ENCODE peak calls at places on chromosomes 2 and 18, in eight cellular contexts. U, H, L, N, K, G, S and A are unnamed samples.

GRCh38 chr2:239264838-239265651 is 135.8 kb downstream of the HDAC4 start:
- DNase-seq in K (no peak), U (peak; percentile 38), S (peak; percentile 56), H (peak; percentile 38), G (no peak), N (peak; percentile 70), L (no peak), A (no peak)

GRCh38 chr2:84832772-84833461 is 48.0 kb downstream of the TRABD2A start:
- DNase-seq in K (peak; percentile 21), S (no peak), U (peak; percentile 43), H (no peak), L (no peak), N (no peak), G (no peak), A (peak; percentile 12)

GRCh38 chr2:3036432-3037125 is 341.0 kb downstream of the EIPR1 start:
- DNase-seq in N (no peak), U (no peak), G (no peak), H (no peak), L (no peak), S (no peak), K (no peak), A (no peak)

GRCh38 chr2:177334940-177335543 is 57.5 kb upstream of the AGPS start:
- DNase-seq in H (peak; percentile 71), L (peak; percentile 41), K (peak; percentile 82), G (peak; percentile 34), S (peak; percentile 33), N (peak; percentile 71), U (peak; percentile 69), A (peak; percentile 62)

GRCh38 chr2:26438526-26438925 is 36.8 kb downstream of the DRC1 start:
- DNase-seq in H (no peak), N (no peak), S (no peak), K (peak; percentile 13), U (no peak), G (no peak), L (no peak), A (no peak)

GRCh38 chr18:58303363-58303762 is 259.3 kb downstream of the NEDD4L start:
- DNase-seq in K (no peak), H (no peak), N (no peak), G (no peak), S (no peak), L (no peak), U (no peak), A (no peak)

GRCh38 chr2:181281206-181281832 is 175.9 kb upstream of the ITGA4 start:
- DNase-seq in K (no peak), U (no peak), G (no peak), N (no peak), S (no peak), L (peak; percentile 45), H (no peak), A (no peak)

GRCh38 chr18:21841570-21841969 is 101.0 kb downstream of the MIB1 start:
- DNase-seq in U (no peak), G (no peak), K (no peak), N (no peak), L (no peak), H (no peak), S (no peak), A (no peak)

GRCh38 chr18:48771641-48772380 is 179.0 kb downstream of the SMAD7 start:
- DNase-seq in U (no peak), H (no peak), G (no peak), K (no peak), N (no peak), S (no peak), L (no peak), A (peak; percentile 31)

GRCh38 chr2:18745431-18746272 is 156.3 kb upstream of the NT5C1B start:
- DNase-seq in L (no peak), H (peak; percentile 42), K (no peak), N (no peak), U (no peak), G (no peak), S (no peak), A (no peak)

GRCh38 chr2:60213865-60214657 is 339.4 kb downstream of the BCL11A start:
- DNase-seq in U (no peak), H (peak; percentile 71), K (no peak), N (peak; percentile 35), L (no peak), S (no peak), G (no peak), A (peak; percentile 56)

GRCh38 chr18:9949861-9950260 is 36.0 kb downstream of the VAPA start:
- DNase-seq in L (no peak), K (no peak), S (no peak), G (no peak), N (no peak), H (no peak), U (no peak), A (no peak)

GRCh38 chr2:163039266-163039665 is 200.7 kb upstream of the KCNH7 start:
- DNase-seq in K (no peak), H (no peak), G (no peak), L (no peak), U (no peak), N (no peak), S (no peak), A (no peak)

GRCh38 chr18:76927216-76927725 is 104.9 kb downstream of the ZNF236 start:
- DNase-seq in H (no peak), N (no peak), G (no peak), K (no peak), S (no peak), L (no peak), U (no peak), A (no peak)

GRCh38 chr2:187302619-187303018 is 145.4 kb downstream of the CALCRL start:
- DNase-seq in H (peak; percentile 36), N (no peak), U (no peak), L (no peak), K (no peak), G (no peak), S (no peak), A (no peak)

GRCh38 chr2:230748087-230748486 is 35.4 kb downstream of the CAB39 start:
- DNase-seq in L (no peak), U (no peak), H (peak; percentile 55), N (no peak), G (no peak), S (no peak), K (no peak), A (no peak)

DNA sequence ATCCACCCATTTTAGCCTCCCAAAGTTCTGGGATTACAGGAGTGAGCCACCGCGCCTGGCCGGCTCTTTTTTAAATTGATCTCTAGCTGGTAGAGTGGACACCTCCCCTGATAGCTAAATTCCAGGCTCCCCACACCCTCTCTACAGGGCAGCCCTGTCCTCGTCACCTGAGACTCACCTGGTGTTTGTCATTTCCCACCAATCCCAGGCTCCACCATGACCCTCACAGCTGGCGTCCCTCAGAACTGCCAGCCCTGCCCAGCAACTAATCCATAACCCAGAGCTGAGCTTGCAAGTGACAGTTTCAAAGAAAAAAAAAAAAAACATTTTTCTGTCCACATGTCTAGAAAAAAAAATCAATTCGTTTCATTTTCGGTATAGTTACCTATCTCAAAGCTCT is 294.8 kb downstream of the FBXO15 start:
- DNase-seq in G (no peak), H (no peak), L (no peak), U (no peak), S (no peak), N (no peak), K (no peak), A (no peak)
- TF ChIP-seq CTCF in G (no peak), H (no peak), L (no peak), U (no peak), S (no peak), N (no peak), K (no peak), A (no peak)

GRCh38 chr2:147845608-147846002 is 776 bp downstream of the ACVR2A start:
- DNase-seq in H (peak; percentile 17), K (no peak), N (no peak), U (no peak), G (no peak), L (no peak), S (no peak), A (no peak)

GRCh38 chr2:147843864-147844690 is 752 bp upstream of the ACVR2A start:
- DNase-seq in G (peak; percentile 95), H (peak; percentile 92), K (peak; percentile 95), S (peak; percentile 54), N (peak; percentile 97), U (peak; percentile 84), L (peak; percentile 92), A (peak; percentile 97)

GRCh38 chr2:147847746-147848391 is 3.0 kb downstream of the ACVR2A start:
- DNase-seq in S (no peak), H (no peak), N (no peak), G (no peak), K (no peak), U (no peak), L (no peak), A (no peak)

GRCh38 chr2:147844691-147845607 is at the start of gene ACVR2A:
- DNase-seq in G (peak; percentile 57), S (no peak), L (peak; percentile 73), H (peak; percentile 28), K (peak; percentile 56), N (peak; percentile 58), U (peak; percentile 64), A (peak; percentile 83)

DNA sequence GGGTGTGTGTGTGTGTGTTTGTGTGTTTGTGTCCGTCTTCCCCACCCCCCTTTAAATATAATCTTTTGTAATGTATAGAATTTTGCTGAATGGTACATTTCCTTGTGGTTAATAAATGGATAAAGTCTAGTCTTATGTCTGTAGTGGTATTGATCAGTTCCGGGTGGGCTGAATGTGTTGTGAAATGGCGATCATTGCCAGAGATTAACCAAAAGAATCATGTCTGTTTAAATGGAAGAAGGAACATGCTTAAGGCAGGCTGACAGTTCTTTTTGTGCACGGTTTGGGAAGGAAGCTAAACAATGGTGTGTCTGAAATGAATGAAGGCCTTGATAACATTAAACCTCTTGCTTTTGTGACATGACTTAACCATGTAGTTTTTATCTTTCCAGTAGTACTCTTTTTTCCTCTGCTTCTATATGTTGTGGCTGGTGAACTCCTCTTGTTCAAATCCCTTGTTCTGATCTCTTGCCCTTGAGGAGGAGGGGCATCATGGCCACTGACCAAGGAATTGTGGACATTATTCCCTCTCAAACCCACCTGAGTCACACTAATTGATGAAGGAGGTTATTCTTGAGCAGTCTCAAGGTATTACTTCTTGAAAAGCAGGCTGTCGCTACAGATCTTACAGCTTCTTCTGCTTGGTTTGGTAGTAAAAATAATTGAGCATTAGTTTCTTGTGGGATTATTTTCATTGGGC is 1.7 kb downstream of the ACVR2A start:
- DNase-seq in N (no peak), H (peak; percentile 22), L (no peak), U (no peak), G (no peak), S (no peak), K (no peak), A (no peak)
- TF ChIP-seq EZH2phosphoT487 in N (no peak), H (no peak), L (no peak), U (no peak), G (no peak), S (no peak), K (no peak), A (no peak)

GRCh38 chr2:216299130-216299529 is 73.2 kb downstream of the MARCHF4 start:
- DNase-seq in G (no peak), H (no peak), L (no peak), S (no peak), N (no peak), U (no peak), K (no peak), A (no peak)
- H3K4me2 ChIP-seq in G (peak overlapping the region; percentile 60), H (peak overlapping the region; percentile 6), L (no peak overlapping the region), S (no peak overlapping the region), N (no peak overlapping the region), U (no peak overlapping the region), K (no peak overlapping the region), A (no peak overlapping the region)

DNA sequence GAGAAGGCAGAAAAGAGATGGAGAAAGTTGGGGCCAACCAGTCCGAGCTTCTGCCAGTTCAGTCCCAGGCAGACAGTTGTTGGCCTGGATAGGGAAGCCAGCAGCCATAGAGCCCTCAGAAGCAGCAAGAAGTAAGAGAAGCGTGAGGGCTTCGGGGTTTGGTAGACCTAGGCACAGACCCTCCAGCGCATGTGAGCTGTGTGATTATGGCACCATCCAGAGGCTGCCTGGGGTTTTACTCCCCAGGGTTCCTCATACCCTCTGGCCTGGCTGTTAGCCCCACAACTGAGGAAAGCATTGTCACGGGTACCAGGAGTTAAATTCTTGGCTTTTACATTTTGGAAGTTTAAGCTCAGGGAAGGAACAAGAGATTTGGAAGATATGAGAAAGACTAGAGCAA is 93.7 kb upstream of the RAB6C start:
- DNase-seq in N (no peak), H (no peak), U (peak; percentile 19), L (no peak), G (peak; percentile 62), K (peak; percentile 31), S (no peak), A (peak; percentile 39)
- TF ChIP-seq CTCF in N (peak; percentile 3), H (no peak), U (peak; percentile 49), L (no peak), G (peak; percentile 19), K (peak; percentile 38), S (peak; percentile 43), A (peak; percentile 38)